ENCODE peak calls at places on chromosomes 2 and 18, in four cellular contexts. B is AG08395; X is HuH-7; Y is stimulated activated CD4-positive, alpha-beta T cell treated with anti-CD3 and anti-CD28 coated beads, Interleukin-4, amount 100 ng/mL, for 24 hours. I is an unnamed sample.
A peak's percentile ranks its signal among the peaks of the same experiment; 100 is the strongest.

GRCh38 chr18:72427721-72428120 is 116.4 kb downstream of the CBLN2 start:
- DNase-seq in B (no peak), X (no peak), Y (no peak), I (no peak)

GRCh38 chr2:130245976-130246375 is 47.7 kb upstream of the TUBA3E start:
- DNase-seq in B (no peak), X (no peak), Y (no peak), I (no peak)

GRCh38 chr2:235070063-235070706 is 118.4 kb downstream of the SH3BP4 start:
- DNase-seq in B (peak; percentile 39), X (no peak), Y (no peak), I (no peak)

GRCh38 chr2:19098467-19099160 is 259.8 kb downstream of the OSR1 start:
- DNase-seq in B (no peak), X (no peak), Y (no peak), I (no peak)

GRCh38 chr2:201715459-201715858 is 17.0 kb upstream of the MPP4 start:
- DNase-seq in B (no peak), X (no peak), Y (no peak), I (no peak)

GRCh38 chr2:145114726-145115125 is 594.8 kb upstream of the ZEB2 start:
- DNase-seq in B (no peak), X (no peak), Y (no peak), I (no peak)

GRCh38 chr2:227160164-227160563 is 3.8 kb downstream of the COL4A4 start:
- DNase-seq in B (no peak), X (no peak), Y (no peak), I (no peak)

GRCh38 chr2:239530749-239531316 is 130.0 kb upstream of the HDAC4 start:
- DNase-seq in B (no peak), X (no peak), Y (no peak), I (no peak)

GRCh38 chr2:8799004-8799403 is 38.4 kb downstream of the KIDINS220 start:
- DNase-seq in B (no peak), X (no peak), Y (no peak), I (no peak)

GRCh38 chr2:86790134-86790827 is 432 bp downstream of the CD8A start:
- DNase-seq in B (no peak), X (no peak), Y (no peak), I (no peak)

GRCh38 chr2:111057721-111058120 is 63.0 kb upstream of the BCL2L11 start:
- DNase-seq in B (no peak), X (no peak), Y (no peak), I (no peak)

GRCh38 chr2:237315170-237315880 is 98.6 kb downstream of the COL6A3 start:
- DNase-seq in B (peak; percentile 93), X (peak; percentile 35), Y (no peak), I (no peak)

GRCh38 chr18:421236-422155 is 79.0 kb downstream of the COLEC12 start:
- DNase-seq in B (peak; percentile 55), X (no peak), Y (no peak), I (no peak)

GRCh38 chr2:134118279-134119116 is 135.4 kb upstream of the MGAT5 start:
- DNase-seq in B (peak; percentile 92), X (peak; percentile 89), Y (peak; percentile 90), I (peak; percentile 62)

GRCh38 chr2:234107861-234108260 is 57.4 kb downstream of the SPP2 start:
- DNase-seq in B (no peak), X (no peak), Y (no peak), I (no peak)

GRCh38 chr2:74602553-74603281 is 45.4 kb downstream of the M1AP start:
- DNase-seq in B (peak; percentile 54), X (no peak), Y (no peak), I (no peak)

GRCh38 chr18:37535968-37536367 is 29.6 kb downstream of the CELF4 start:
- DNase-seq in B (peak; percentile 57), X (no peak), Y (no peak), I (no peak)

GRCh38 chr2:16614314-16614860 is 51.2 kb downstream of the CYRIA start:
- DNase-seq in B (peak; percentile 36), X (peak; percentile 40), Y (no peak), I (no peak)